ENCODE peak calls at places on chromosomes 2 and 18, in nine cellular contexts. K is lower leg skin; N is kidney epithelial cell; P is activated CD8-positive, alpha-beta memory T cell treated with anti-CD3 and anti-CD28 coated beads for 48 hours; L is occipital lobe; I is AG10803; V is AML-193; A is nucleus accumbens; S is lung microvascular endothelial cell. C is an unnamed sample.
A peak's percentile ranks its signal among the peaks of the same experiment; 100 is the strongest.

GRCh38 chr2:141709756-141710155 is 421.1 kb downstream of the LRP1B start:
- DNase-seq in V (no peak), L (no peak), A (no peak), N (no peak), P (no peak), S (no peak), K (no peak), I (no peak), C (no peak)

GRCh38 chr2:112138143-112139032 is at the start of gene FBLN7:
- DNase-seq in N (no peak), S (peak; percentile 36), L (no peak), P (no peak), V (no peak), A (no peak), I (peak; percentile 13), K (peak; percentile 86), C (no peak)

GRCh38 chr2:35827086-35827485 is 528.5 kb upstream of the CRIM1 start:
- DNase-seq in L (no peak), P (no peak), N (no peak), I (no peak), S (no peak), V (no peak), K (no peak), A (no peak), C (no peak)

GRCh38 chr2:195706161-195706900 is 49.3 kb downstream of the SLC39A10 start:
- DNase-seq in V (no peak), S (no peak), P (no peak), K (no peak), L (no peak), I (peak; percentile 55), A (no peak), N (peak; percentile 38), C (no peak)

GRCh38 chr2:30408961-30409387 is 38.1 kb upstream of the LCLAT1 start:
- DNase-seq in S (peak; percentile 27), P (no peak), I (peak; percentile 95), K (no peak), V (no peak), L (no peak), A (no peak), N (no peak), C (no peak)

GRCh38 chr18:6741290-6741689 is 11.8 kb downstream of the ARHGAP28 start:
- DNase-seq in I (peak; percentile 88), N (peak; percentile 93), L (no peak), P (no peak), A (no peak), K (no peak), V (no peak), S (peak; percentile 65), C (no peak)

GRCh38 chr2:202034249-202035088 is 814 bp downstream of the FZD7 start:
- DNase-seq in A (no peak), V (no peak), L (no peak), P (no peak), I (no peak), N (no peak), S (peak; percentile 38), K (peak; percentile 89), C (peak; percentile 21)

GRCh38 chr2:62112192-62112591 is 83.7 kb upstream of the B3GNT2 start:
- DNase-seq in N (no peak), A (no peak), S (no peak), L (no peak), K (no peak), V (no peak), I (peak; percentile 56), P (no peak), C (no peak)

GRCh38 chr2:189521686-189522434 is 58.7 kb downstream of the SLC40A1 start:
- DNase-seq in N (no peak), L (no peak), K (no peak), P (no peak), I (peak; percentile 14), S (no peak), V (no peak), A (no peak), C (no peak)

GRCh38 chr2:233251306-233252116 is at the start of gene ATG16L1:
- DNase-seq in S (peak; percentile 98), V (peak; percentile 91), K (peak; percentile 98), L (peak; percentile 95), P (peak; percentile 78), A (peak; percentile 89), I (peak; percentile 95), N (peak; percentile 78), C (peak; percentile 97)

GRCh38 chr2:106963156-106963555 is 77.2 kb upstream of the ST6GAL2 start:
- DNase-seq in K (no peak), N (no peak), S (no peak), I (peak; percentile 44), P (no peak), V (no peak), L (no peak), A (no peak), C (no peak)

GRCh38 chr18:22169889-22170420 is 566 bp downstream of the GATA6 start:
- DNase-seq in A (no peak), K (no peak), I (peak; percentile 38), P (no peak), L (no peak), V (no peak), N (no peak), S (peak; percentile 81), C (no peak)

GRCh38 chr2:660477-661214 is 16.6 kb downstream of the TMEM18 start:
- DNase-seq in S (no peak), N (no peak), P (no peak), I (no peak), L (no peak), A (no peak), V (no peak), K (no peak), C (no peak)

GRCh38 chr18:10032331-10032979 is 118.6 kb downstream of the VAPA start:
- DNase-seq in N (no peak), A (no peak), P (peak; percentile 7), L (no peak), V (no peak), S (peak; percentile 36), K (peak; percentile 80), I (no peak), C (no peak)

GRCh38 chr2:240329778-240330177 is 105.7 kb upstream of the GPC1 start:
- DNase-seq in A (no peak), P (no peak), V (no peak), K (peak; percentile 37), L (no peak), S (no peak), N (no peak), I (no peak), C (no peak)

GRCh38 chr2:27208486-27209050 is 3.3 kb upstream of the ATRAID start:
- DNase-seq in S (no peak), A (no peak), I (no peak), V (no peak), P (no peak), L (no peak), K (no peak), N (no peak), C (no peak)

GRCh38 chr2:100548771-100549170 is 14.0 kb upstream of the PDCL3 start:
- DNase-seq in S (no peak), V (no peak), P (no peak), K (no peak), A (no peak), I (no peak), N (no peak), L (peak; percentile 11), C (no peak)

GRCh38 chr2:190533968-190534309 is 583 bp downstream of the NEMP2 start:
- DNase-seq in L (no peak), S (peak; percentile 23), V (no peak), A (no peak), I (peak; percentile 40), K (no peak), P (no peak), N (no peak), C (no peak)

GRCh38 chr2:230964136-230964730 is 31.7 kb upstream of the SPATA3 start:
- DNase-seq in N (no peak), L (no peak), S (no peak), K (peak; percentile 69), P (no peak), A (no peak), V (no peak), I (no peak), C (no peak)

GRCh38 chr2:205679410-205680009 is 2.8 kb upstream of the NRP2 start:
- DNase-seq in N (no peak), L (no peak), V (no peak), K (no peak), I (no peak), A (no peak), P (no peak), S (no peak), C (no peak)

GRCh38 chr2:100399714-100400113 is 17.8 kb downstream of the CHST10 start:
- DNase-seq in L (no peak), S (no peak), K (no peak), N (no peak), V (no peak), A (no peak), I (no peak), P (no peak), C (no peak)

GRCh38 chr2:178530625-178531142 is 50.4 kb downstream of the PLEKHA3 start:
- DNase-seq in I (no peak), N (no peak), V (peak; percentile 83), L (no peak), S (no peak), K (no peak), P (no peak), A (no peak), C (no peak)

GRCh38 chr2:238929242-238930081 is 81.6 kb downstream of the TWIST2 start:
- DNase-seq in A (no peak), L (peak; percentile 28), I (peak; percentile 68), V (no peak), P (no peak), S (peak; percentile 63), K (peak; percentile 94), N (no peak), C (peak; percentile 22)

GRCh38 chr18:62037012-62037742 is 144.4 kb upstream of the RNF152 start:
- DNase-seq in I (no peak), P (no peak), K (no peak), V (no peak), N (no peak), A (no peak), L (no peak), S (no peak), C (no peak)

GRCh38 chr2:222714361-222715256 is 43.2 kb downstream of the MOGAT1 start:
- DNase-seq in A (no peak), I (no peak), L (no peak), K (no peak), S (no peak), V (no peak), P (no peak), N (no peak), C (no peak)

GRCh38 chr2:142865924-142866323 is 11.5 kb upstream of the KYNU start:
- DNase-seq in I (no peak), L (no peak), A (no peak), K (no peak), S (no peak), P (no peak), N (no peak), V (peak; percentile 67), C (no peak)

GRCh38 chr2:85718006-85718391 is 23.8 kb downstream of the GNLY start:
- DNase-seq in K (no peak), N (no peak), I (no peak), S (no peak), L (no peak), P (no peak), A (no peak), V (no peak), C (no peak)

GRCh38 chr18:11124054-11124453 is 25.3 kb downstream of the PIEZO2 start:
- DNase-seq in V (no peak), I (no peak), L (no peak), P (no peak), K (no peak), N (no peak), S (no peak), A (no peak), C (no peak)